ENCODE peak calls at places on chromosomes 1 and 21, in seven cellular contexts. O is CD4-positive, CD25-positive, alpha-beta regulatory T cell; Z is right cardiac atrium; S is BE2C; T is aorta; U is CD4-positive, alpha-beta memory T cell; B is heart left ventricle. K is an unnamed sample. For H3K9me3, the result is how much of the 10 kb centered on the place peaks cover.

GRCh38 chr1:17045623-17046022 is 8.2 kb downstream of the SDHB start:
- DNase-seq in O (no peak), B (no peak), T (no peak), Z (no peak), U (no peak), S (no peak), K (peak)

GRCh38 chr1:54995835-54996234 is 2.9 kb upstream of the BSND start:
- DNase-seq in S (no peak), Z (no peak), B (no peak), U (peak), T (no peak), O (no peak), K (no peak)

GRCh38 chr1:13820055-13820454 is 120.1 kb downstream of the PRDM2 start:
- DNase-seq in O (no peak), Z (no peak), U (no peak), S (no peak), B (no peak), T (no peak), K (no peak)

GRCh38 chr1:196608401-196609113 is at the start of gene KCNT2:
- DNase-seq in S (peak), U (no peak), B (peak), Z (peak), T (peak), O (no peak), K (no peak)

GRCh38 chr21:17782051-17782450 is 37.1 kb downstream of the C21orf91 start:
- DNase-seq in B (no peak), Z (no peak), U (peak), O (no peak), S (no peak), T (no peak), K (peak)

GRCh38 chr1:209564904-209565303 is 18.6 kb upstream of the CAMK1G start:
- DNase-seq in U (no peak), B (no peak), O (no peak), T (no peak), Z (no peak), S (no peak), K (no peak)

GRCh38 chr1:56821462-56821797 is 2.2 kb upstream of the FYB2 start:
- DNase-seq in O (no peak), S (no peak), U (no peak), B (no peak), T (no peak), Z (no peak), K (no peak)

GRCh38 chr1:69535490-69535889 is 32.2 kb upstream of the LRRC7 start:
- DNase-seq in B (no peak), U (no peak), S (no peak), T (no peak), O (no peak), Z (no peak), K (no peak)

GRCh38 chr21:45630066-45630694 is 13.3 kb upstream of the PCBP3 start:
- DNase-seq in T (no peak), B (no peak), U (no peak), Z (no peak), S (no peak), O (no peak), K (no peak)

GRCh38 chr1:94276900-94277581 is 39.7 kb upstream of the ARHGAP29 start:
- DNase-seq in S (no peak), B (no peak), T (no peak), U (no peak), Z (no peak), O (no peak), K (no peak)

GRCh38 chr1:175919001-175919400 is 175.6 kb upstream of the TNR start:
- DNase-seq in O (no peak), T (no peak), B (no peak), Z (no peak), U (no peak), S (no peak), K (no peak)

GRCh38 chr1:175927944-175928343 is 184.5 kb upstream of the TNR start:
- DNase-seq in O (no peak), B (no peak), T (no peak), U (no peak), S (no peak), Z (no peak), K (no peak)

GRCh38 chr1:175918364-175918801 is 175.0 kb upstream of the TNR start:
- DNase-seq in O (no peak), U (no peak), Z (no peak), B (no peak), S (no peak), T (no peak), K (no peak)

GRCh38 chr1:175920401-175920800 is 177.0 kb upstream of the TNR start:
- DNase-seq in S (no peak), U (no peak), O (no peak), T (no peak), B (no peak), Z (no peak), K (no peak)

DNA sequence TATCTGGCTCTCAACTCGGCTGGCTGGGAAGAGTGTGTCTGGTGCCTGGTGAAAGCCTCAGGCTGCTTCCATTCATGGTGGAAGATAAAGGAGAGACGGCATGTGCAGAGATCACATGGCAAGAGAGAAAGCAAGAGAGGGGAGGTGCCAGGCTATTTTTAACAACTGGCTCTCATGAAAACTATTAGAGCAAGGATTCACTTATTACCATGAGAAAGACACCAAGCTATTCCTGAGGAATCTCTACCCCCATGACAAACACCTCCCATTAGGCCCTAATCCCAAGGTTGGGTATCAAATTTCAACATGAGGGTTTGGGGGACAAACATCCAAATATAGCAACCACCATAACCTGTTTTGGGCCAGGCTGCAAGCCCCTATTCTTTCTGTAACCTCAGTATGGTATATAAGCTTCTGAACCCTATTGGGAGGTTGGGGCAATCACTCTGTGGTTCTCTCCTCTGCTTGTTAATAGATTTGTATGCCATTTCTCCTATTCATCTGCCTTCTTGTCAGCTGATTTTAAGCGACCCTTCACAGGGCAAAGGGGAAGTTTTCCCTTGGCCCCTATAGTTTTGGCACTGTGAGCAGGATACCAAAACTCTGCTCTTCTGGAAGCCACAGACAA is 179.0 kb upstream of the TNR start:
- DNase-seq in B (no peak), U (no peak), Z (no peak), S (no peak), T (no peak), O (no peak), K (no peak)
- H3K4me3 ChIP-seq in B (no peak), U (no peak), Z (no peak), S (no peak), T (no peak), O (no peak), K (no peak)

GRCh38 chr1:40507973-40508372 is 594 bp upstream of the EXO5 start:
- DNase-seq in O (no peak), U (no peak), Z (no peak), B (no peak), S (no peak), T (no peak), K (no peak)
- H3K9me3 ChIP-seq in O (under half), U (under half), Z (under half), B (under half), S (under half), T (under half), K (under half)

DNA sequence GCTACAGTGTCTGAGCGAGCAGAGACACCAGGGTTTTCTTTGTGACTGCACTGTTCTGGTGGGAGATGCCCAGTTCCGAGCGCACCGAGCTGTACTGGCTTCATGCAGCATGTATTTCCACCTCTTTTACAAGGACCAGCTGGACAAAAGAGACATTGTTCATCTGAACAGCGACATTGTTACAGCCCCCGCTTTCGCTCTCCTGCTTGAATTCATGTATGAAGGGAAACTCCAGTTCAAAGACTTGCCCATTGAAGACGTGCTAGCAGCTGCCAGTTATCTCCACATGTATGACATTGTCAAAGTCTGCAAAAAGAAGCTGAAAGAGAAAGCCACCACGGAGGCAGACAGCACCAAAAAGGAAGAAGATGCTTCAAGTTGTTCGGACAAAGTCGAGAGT is 2.7 kb downstream of the ZBTB18 start:
- DNase-seq in S (no peak), U (no peak), B (no peak), O (no peak), T (no peak), Z (no peak), K (no peak)
- H3K4me3 ChIP-seq in S (peak), U (no peak), B (no peak), O (no peak), T (no peak), Z (no peak), K (no peak)

DNA sequence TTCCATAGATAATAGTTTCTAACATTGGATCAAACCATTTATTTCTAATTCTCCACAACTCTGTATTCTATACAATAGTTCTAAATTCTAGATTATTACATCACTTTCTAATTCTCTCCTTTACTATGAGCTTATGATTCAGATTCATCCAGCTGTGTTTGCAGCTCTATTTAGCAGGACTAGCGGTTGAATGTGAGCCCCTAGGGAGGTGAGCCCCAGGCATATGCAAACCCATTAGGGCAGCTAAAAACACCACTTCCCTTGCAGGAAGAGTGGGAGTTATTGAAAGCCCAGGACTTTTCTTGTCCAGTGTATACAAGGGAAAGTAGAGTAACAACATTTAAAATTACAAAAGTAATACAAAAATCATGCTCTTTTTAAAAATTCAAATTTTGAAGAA is 56.9 kb downstream of the KRTAP19-8 start:
- DNase-seq in S (no peak), U (no peak), O (no peak), B (no peak), T (no peak), Z (no peak), K (no peak)
- H3K9me3 ChIP-seq in S (under half), U (under half), O (under half), B (under half), T (under half), Z (under half), K (under half)

GRCh38 chr1:97849350-97850339 is 71.2 kb downstream of the DPYD start:
- DNase-seq in Z (no peak), O (no peak), U (no peak), B (no peak), T (no peak), S (no peak), K (no peak)
- H3K4me3 ChIP-seq in Z (no peak), O (no peak), U (no peak), B (no peak), T (no peak), S (no peak), K (no peak)

GRCh38 chr1:3146907-3147306 is 77.9 kb downstream of the PRDM16 start:
- DNase-seq in S (no peak), B (no peak), U (no peak), Z (no peak), T (no peak), O (no peak), K (no peak)
- H3K9me3 ChIP-seq in S (under half), B (under half), U (under half), Z (under half), T (under half), O (under half), K (under half)